ENCODE peak calls at places on chromosomes 16 and 17, in eight cellular contexts. T, F, G, V, U, R, E and B are unnamed samples.

GRCh38 chr17:428414-428813 is 75.8 kb upstream of the RPH3AL start:
- DNase-seq in R (no peak), F (no peak), G (no peak), U (no peak), T (no peak), E (no peak), V (no peak), B (no peak)

GRCh38 chr16:85252014-85252413 is 139.7 kb upstream of the CIBAR2 start:
- DNase-seq in E (no peak), G (no peak), R (no peak), V (no peak), T (no peak), F (no peak), U (no peak), B (no peak)

GRCh38 chr16:67667434-67667816 is 811 bp downstream of the C16orf86 start:
- DNase-seq in V (no peak), R (no peak), T (no peak), E (no peak), G (no peak), U (peak; percentile 83), F (no peak), B (no peak)

GRCh38 chr17:81230043-81230820 is 7.5 kb upstream of the CEP131 start:
- DNase-seq in U (peak; percentile 78), E (no peak), R (no peak), F (no peak), V (no peak), T (no peak), G (no peak), B (no peak)

GRCh38 chr17:1553354-1554266 is 9.0 kb downstream of the PITPNA start:
- DNase-seq in R (no peak), G (no peak), T (no peak), E (no peak), U (no peak), V (no peak), F (no peak), B (no peak)

GRCh38 chr16:17470002-17470870 is 524 bp downstream of the XYLT1 start:
- DNase-seq in V (no peak), G (no peak), F (peak; percentile 19), R (no peak), E (no peak), U (peak; percentile 83), T (peak; percentile 56), B (peak; percentile 47)

GRCh38 chr17:28999216-28999615 is 6.6 kb downstream of the SEZ6 start:
- DNase-seq in T (no peak), V (no peak), R (no peak), G (no peak), E (no peak), F (no peak), U (no peak), B (no peak)

GRCh38 chr17:69430488-69430887 is 16.0 kb downstream of the MAP2K6 start:
- DNase-seq in G (peak; percentile 98), E (peak; percentile 45), V (no peak), F (no peak), T (no peak), R (no peak), U (no peak), B (no peak)

GRCh38 chr16:17354121-17354750 is 116.5 kb downstream of the XYLT1 start:
- DNase-seq in F (no peak), E (no peak), U (peak; percentile 16), V (no peak), R (no peak), T (no peak), G (no peak), B (no peak)

GRCh38 chr16:79261461-79261860 is 339.1 kb downstream of the MAF start:
- DNase-seq in F (peak; percentile 48), R (no peak), V (no peak), T (peak; percentile 61), G (no peak), U (no peak), E (no peak), B (peak; percentile 55)

GRCh38 chr17:33291248-33292183 is 1.6 kb downstream of the ASIC2 start:
- DNase-seq in F (peak; percentile 24), E (peak; percentile 13), U (peak; percentile 80), R (peak; percentile 31), V (no peak), G (no peak), T (peak; percentile 66), B (no peak)

GRCh38 chr16:31201511-31202401 is 804 bp downstream of the PYCARD start:
- DNase-seq in V (no peak), U (no peak), G (peak; percentile 50), E (peak; percentile 45), R (no peak), F (no peak), T (peak; percentile 32), B (peak; percentile 46)

GRCh38 chr17:54085020-54085419 is 262.3 kb downstream of the KIF2B start:
- DNase-seq in F (no peak), E (no peak), G (no peak), V (no peak), U (no peak), R (no peak), T (no peak), B (no peak)

GRCh38 chr16:89620406-89620841 is 7.0 kb downstream of the DPEP1 start:
- DNase-seq in E (no peak), F (no peak), U (peak; percentile 84), T (no peak), G (no peak), V (no peak), R (no peak), B (no peak)

GRCh38 chr17:5237541-5238016 is 2.9 kb upstream of the SCIMP start:
- DNase-seq in R (peak; percentile 50), F (peak; percentile 49), T (peak; percentile 45), G (peak; percentile 50), U (no peak), V (no peak), E (peak; percentile 43), B (peak; percentile 81)

GRCh38 chr16:30521476-30521872 is 4.9 kb downstream of the ZNF768 start:
- DNase-seq in V (no peak), E (no peak), U (peak; percentile 53), R (no peak), F (no peak), T (no peak), G (no peak), B (no peak)

GRCh38 chr17:2368383-2368782 is 31.1 kb downstream of the SGSM2 start:
- DNase-seq in U (no peak), F (no peak), E (no peak), V (no peak), R (no peak), G (no peak), T (no peak), B (no peak)

GRCh38 chr16:89829630-89830437 is 1.6 kb downstream of the SPIRE2 start:
- DNase-seq in E (no peak), V (no peak), R (no peak), U (no peak), G (no peak), F (no peak), T (no peak), B (no peak)

GRCh38 chr17:81189670-81190530 is 23.9 kb upstream of the AATK start:
- DNase-seq in F (peak; percentile 68), E (no peak), T (peak; percentile 44), G (no peak), U (no peak), V (no peak), R (no peak), B (no peak)

GRCh38 chr16:69100046-69100765 is 5.2 kb upstream of the HAS3 start:
- DNase-seq in U (no peak), T (no peak), F (no peak), E (no peak), G (peak; percentile 25), V (no peak), R (no peak), B (no peak)

GRCh38 chr17:20226814-20227482 is 217.8 kb downstream of the SPECC1 start:
- DNase-seq in V (peak; percentile 47), F (peak; percentile 83), U (peak; percentile 84), T (peak; percentile 86), R (peak; percentile 83), E (peak; percentile 74), G (peak; percentile 57), B (peak; percentile 87)

GRCh38 chr17:20223808-20224328 is 214.7 kb downstream of the SPECC1 start:
- DNase-seq in T (no peak), R (peak; percentile 10), U (no peak), G (peak; percentile 90), F (peak; percentile 14), E (peak; percentile 8), V (no peak), B (no peak)

GRCh38 chr17:20224379-20224778 is 215.2 kb downstream of the SPECC1 start:
- DNase-seq in T (no peak), G (no peak), E (no peak), V (no peak), F (no peak), U (no peak), R (no peak), B (no peak)

GRCh38 chr17:20228410-20228809 is 219.3 kb downstream of the SPECC1 start:
- DNase-seq in T (no peak), F (no peak), V (no peak), R (no peak), U (no peak), E (no peak), G (no peak), B (no peak)

GRCh38 chr17:20225162-20226115 is 216.3 kb downstream of the SPECC1 start:
- DNase-seq in E (no peak), G (no peak), U (no peak), V (no peak), T (no peak), R (no peak), F (no peak), B (no peak)
- TF ChIP-seq CTCF in E (no peak), G (peak; percentile 24), U (no peak), V (no peak), T (no peak), R (peak; percentile 14), F (no peak), B (no peak)

GRCh38 chr16:26186221-26186620 is 494.5 kb downstream of the HS3ST4 start:
- DNase-seq in V (no peak), G (no peak), E (no peak), U (no peak), F (no peak), R (no peak), T (no peak), B (no peak)
- TF ChIP-seq CTCF in V (no peak), G (no peak), E (no peak), U (no peak), F (no peak), R (no peak), T (no peak), B (no peak)

GRCh38 chr17:19507673-19508326 is 25.9 kb upstream of the SLC47A1 start:
- DNase-seq in R (peak; percentile 92), T (peak; percentile 91), V (peak; percentile 95), U (peak; percentile 94), G (peak; percentile 86), F (peak; percentile 94), E (peak; percentile 89), B (peak; percentile 80)
- TF ChIP-seq CTCF in R (no peak), T (no peak), V (no peak), U (no peak), G (peak; percentile 12), F (no peak), E (no peak), B (no peak)

DNA sequence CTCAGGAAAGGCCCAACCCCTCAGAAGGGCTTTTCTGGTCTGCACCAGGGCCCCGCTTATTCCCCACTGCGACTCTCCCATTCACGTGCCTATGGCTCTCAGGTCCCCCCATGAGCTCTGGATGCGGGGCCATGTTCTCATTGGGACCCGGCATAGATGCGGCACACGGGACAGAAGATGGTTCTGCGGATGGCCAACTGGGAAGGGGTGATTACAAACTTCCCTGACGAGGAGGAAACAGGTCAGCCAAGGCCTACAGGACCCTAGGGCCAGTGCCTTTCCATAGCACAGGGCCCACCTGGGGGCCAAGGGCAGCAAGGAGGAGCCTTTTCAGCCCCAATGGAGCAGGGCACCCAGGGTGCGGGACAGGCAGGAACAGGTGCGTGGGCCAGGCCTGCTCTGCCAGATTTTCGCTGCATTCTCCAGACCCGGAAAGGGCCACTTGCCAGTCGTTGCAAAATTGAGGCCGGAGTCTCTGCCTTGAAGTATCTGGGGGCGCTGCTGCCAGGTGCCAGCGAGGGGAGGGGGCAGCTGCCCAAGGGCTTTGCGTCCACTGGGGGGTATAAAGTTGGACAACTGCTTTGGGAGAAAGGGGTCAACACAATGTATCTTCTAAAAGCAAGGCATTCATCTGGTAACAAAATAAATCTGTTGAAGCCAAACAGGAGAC is 20.5 kb downstream of the SLC7A5 start:
- DNase-seq in V (peak; percentile 53), U (no peak), E (no peak), T (no peak), R (no peak), F (no peak), G (no peak), B (no peak)
- TF ChIP-seq CTCF in V (no peak), U (no peak), E (no peak), T (no peak), R (no peak), F (no peak), G (no peak), B (no peak)